ENCODE peak calls at places on chromosomes 3 and 15, in six cellular contexts. W is cardiac fibroblast, D is AG04449, Q is AG04450, A is left ventricle myocardium inferior, J is MG63. Y is an unnamed sample.

GRCh38 chr3:161354554-161354953 is 16.8 kb downstream of the SPTSSB start:
- DNase-seq in W (peak; percentile 19), D (no peak), Q (no peak), A (no peak), J (no peak), Y (no peak)

GRCh38 chr3:141326123-141326522 is 42.2 kb upstream of the ZBTB38 start:
- DNase-seq in W (no peak), D (no peak), Q (no peak), A (no peak), J (no peak), Y (no peak)

GRCh38 chr3:76500746-76501275 is 539.1 kb upstream of the ROBO2 start:
- DNase-seq in W (peak; percentile 57), D (no peak), Q (no peak), A (no peak), J (no peak), Y (no peak)

GRCh38 chr3:16409032-16409431 is 104.5 kb downstream of the RFTN1 start:
- DNase-seq in W (no peak), D (no peak), Q (no peak), A (no peak), J (no peak), Y (no peak)

GRCh38 chr15:39998511-39998910 is 40.5 kb downstream of the SRP14 start:
- DNase-seq in W (no peak), D (no peak), Q (no peak), A (no peak), J (no peak), Y (no peak)

GRCh38 chr3:105014631-105015030 is 352.1 kb upstream of the ALCAM start:
- DNase-seq in W (peak; percentile 36), D (peak; percentile 28), Q (no peak), A (no peak), J (no peak), Y (no peak)

GRCh38 chr3:102483556-102483955 is 48.7 kb downstream of the ZPLD1 start:
- DNase-seq in W (no peak), D (no peak), Q (no peak), A (no peak), J (no peak), Y (no peak)

GRCh38 chr3:47250309-47251060 is 32.1 kb downstream of the KIF9 start:
- DNase-seq in W (peak; percentile 61), D (no peak), Q (no peak), A (peak; percentile 27), J (no peak), Y (no peak)

GRCh38 chr3:12522721-12523120 is 22.6 kb downstream of the MKRN2OS start:
- DNase-seq in W (no peak), D (no peak), Q (no peak), A (peak; percentile 46), J (no peak), Y (no peak)

GRCh38 chr3:150335631-150336030 is 72.5 kb upstream of the TSC22D2 start:
- DNase-seq in W (no peak), D (no peak), Q (no peak), A (no peak), J (no peak), Y (no peak)

GRCh38 chr3:115341208-115341607 is 194.1 kb upstream of the ZBTB20 start:
- DNase-seq in W (peak; percentile 76), D (peak; percentile 10), Q (no peak), A (no peak), J (no peak), Y (no peak)

GRCh38 chr15:62880278-62880677 is 162.3 kb upstream of the TPM1 start:
- DNase-seq in W (no peak), D (no peak), Q (no peak), A (no peak), J (no peak), Y (no peak)

GRCh38 chr15:101184830-101185229 is 67.0 kb downstream of the CHSY1 start:
- DNase-seq in W (no peak), D (no peak), Q (no peak), A (no peak), J (no peak), Y (no peak)

GRCh38 chr15:60373327-60373726 is 24.5 kb downstream of the ANXA2 start:
- DNase-seq in W (no peak), D (no peak), Q (no peak), A (no peak), J (no peak), Y (no peak)

GRCh38 chr3:113914646-113915045 is 33.2 kb upstream of the ZDHHC23 start:
- DNase-seq in W (peak; percentile 36), D (peak; percentile 78), Q (no peak), A (no peak), J (peak; percentile 28), Y (no peak)

GRCh38 chr15:76346666-76347506 is 10.3 kb downstream of the ISL2 start:
- DNase-seq in W (peak; percentile 30), D (no peak), Q (no peak), A (no peak), J (no peak), Y (no peak)

GRCh38 chr3:117285721-117286120 is 576.1 kb downstream of the TUSC7 start:
- DNase-seq in W (no peak), D (no peak), Q (no peak), A (no peak), J (no peak), Y (no peak)

GRCh38 chr3:38595393-38595792 is 54.1 kb downstream of the SCN5A start:
- DNase-seq in W (no peak), D (no peak), Q (no peak), A (no peak), J (no peak), Y (no peak)

GRCh38 chr3:88452228-88452627 is 302.5 kb downstream of the C3orf38 start:
- DNase-seq in W (no peak), D (no peak), Q (no peak), A (no peak), J (no peak), Y (no peak)

GRCh38 chr3:59043391-59043790 is 6.4 kb downstream of the CFAP20DC start:
- DNase-seq in W (no peak), D (no peak), Q (no peak), A (no peak), J (no peak), Y (no peak)

GRCh38 chr3:132378048-132378762 is 39.1 kb upstream of the DNAJC13 start:
- DNase-seq in W (no peak), D (no peak), Q (no peak), A (no peak), J (no peak), Y (peak; percentile 44)

GRCh38 chr3:124878561-124879394 is 8.4 kb downstream of the ITGB5 start:
- DNase-seq in W (peak; percentile 98), D (peak; percentile 77), Q (peak; percentile 84), A (no peak), J (peak; percentile 96), Y (no peak)

GRCh38 chr3:45509038-45509767 is 85.3 kb upstream of the LIMD1 start:
- DNase-seq in W (peak; percentile 96), D (peak; percentile 89), Q (peak; percentile 93), A (no peak), J (peak; percentile 82), Y (no peak)

GRCh38 chr3:8509961-8510360 is 8.3 kb downstream of the LMCD1 start:
- DNase-seq in W (peak; percentile 97), D (no peak), Q (peak; percentile 81), A (no peak), J (no peak), Y (no peak)

GRCh38 chr3:72665701-72666443 is 182.4 kb downstream of the SHQ1 start:
- DNase-seq in W (peak; percentile 53), D (no peak), Q (no peak), A (no peak), J (peak; percentile 24), Y (no peak)

GRCh38 chr15:35956066-35956465 is 410.1 kb upstream of the DPH6 start:
- DNase-seq in W (no peak), D (no peak), Q (no peak), A (no peak), J (no peak), Y (no peak)

GRCh38 chr3:29291262-29291981 is 10.6 kb downstream of the RBMS3 start:
- DNase-seq in W (no peak), D (no peak), Q (no peak), A (no peak), J (no peak), Y (no peak)

GRCh38 chr15:37824717-37825382 is 109.6 kb upstream of the TMCO5A start:
- DNase-seq in W (peak; percentile 96), D (peak; percentile 87), Q (peak; percentile 80), A (no peak), J (peak; percentile 79), Y (no peak)

GRCh38 chr3:127383656-127384179 is 95.9 kb upstream of the PRR20G start:
- DNase-seq in W (no peak), D (no peak), Q (no peak), A (peak; percentile 0), J (no peak), Y (no peak)

GRCh38 chr3:48609088-48610005 is at the start of gene UQCRC1:
- DNase-seq in W (peak; percentile 94), D (no peak), Q (peak; percentile 82), A (peak; percentile 92), J (peak; percentile 86), Y (peak; percentile 97)
- H3K4me3 ChIP-seq in W (peak within 1 kb of the TSS; percentile 98), D (peak within 1 kb of the TSS; percentile 99), Q (peak within 1 kb of the TSS; percentile 99), A (peak within 1 kb of the TSS; percentile 78), J (peak within 1 kb of the TSS; percentile 72), Y (peak within 1 kb of the TSS; percentile 83)

GRCh38 chr15:65027593-65027992 is 1.8 kb downstream of the MTFMT start:
- DNase-seq in W (no peak), D (no peak), Q (no peak), A (no peak), J (no peak), Y (no peak)

GRCh38 chr15:65028921-65029735 is at the start of gene MTFMT:
- DNase-seq in W (peak; percentile 83), D (no peak), Q (no peak), A (peak; percentile 94), J (peak; percentile 88), Y (peak; percentile 90)

GRCh38 chr15:65026756-65027155 is 2.7 kb downstream of the MTFMT start:
- DNase-seq in W (no peak), D (no peak), Q (no peak), A (no peak), J (no peak), Y (no peak)

GRCh38 chr15:65028338-65028737 is 1.1 kb downstream of the MTFMT start:
- DNase-seq in W (no peak), D (no peak), Q (no peak), A (no peak), J (no peak), Y (peak; percentile 11)

DNA sequence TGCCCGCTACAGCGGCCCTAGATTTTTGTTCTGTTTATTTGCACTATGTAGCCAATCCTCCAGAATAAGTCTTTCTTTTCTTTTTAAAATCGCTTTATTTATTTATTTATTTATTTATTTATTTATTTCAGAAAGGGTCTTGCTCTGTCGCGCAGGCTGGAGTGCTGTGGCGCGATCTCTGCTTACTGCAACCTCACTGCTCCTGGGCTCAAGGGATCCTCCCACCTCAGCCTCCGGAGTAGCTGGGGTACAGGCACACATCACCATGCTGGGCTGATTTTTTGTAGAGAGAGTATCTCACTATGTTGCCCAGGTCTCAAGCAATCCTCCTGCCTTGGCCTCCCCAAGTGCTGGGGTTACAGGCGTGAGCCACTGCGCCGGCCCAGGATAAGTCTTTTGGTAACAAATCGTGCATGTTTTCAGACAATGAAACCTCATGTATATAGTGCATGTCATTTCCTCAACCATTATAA is 333 bp upstream of the MTFMT start:
- DNase-seq in W (no peak), D (no peak), Q (no peak), A (no peak), J (no peak), Y (no peak)
- H3K4me3 ChIP-seq in W (no peak overlapping the region), D (peak overlapping the region; percentile 83), Q (peak overlapping the region; percentile 85), A (peak overlapping the region; percentile 80), J (peak overlapping the region; percentile 62), Y (no peak overlapping the region)

GRCh38 chr3:81789686-81790085 is 28.2 kb upstream of the GBE1 start:
- DNase-seq in W (no peak), D (no peak), Q (no peak), A (no peak), J (no peak), Y (no peak)
- H3K4me3 ChIP-seq in W (no peak overlapping the region), D (no peak overlapping the region), Q (no peak overlapping the region), A (peak overlapping the region; percentile 34), J (no peak overlapping the region), Y (no peak overlapping the region)

GRCh38 chr15:46654993-46655392 is 1020.2 kb downstream of the SQOR start:
- DNase-seq in W (no peak), D (no peak), Q (no peak), A (no peak), J (no peak), Y (no peak)
- H3K4me3 ChIP-seq in W (no peak overlapping the region), D (no peak overlapping the region), Q (no peak overlapping the region), A (no peak overlapping the region), J (no peak overlapping the region), Y (no peak overlapping the region)

Y was measured in GM06990.